ENCODE peak calls at places on chromosomes 6 and 20, in five cellular contexts. Q is NCI-H1417; Z is stimulated activated CD8-positive, alpha-beta memory T cell treated with anti-CD3 and anti-CD28 coated beads, Interleukin-12 subunit alpha, Interleukin-12 subunit beta, amount 100 ng/mL, for 1 hour; D is hepatocyte; P is renal cortical epithelial cell. O is an unnamed sample.

GRCh38 chr20:11274137-11274536 is 600.3 kb upstream of the JAG1 start:
- DNase-seq in Q (peak; percentile 89), Z (no peak), P (peak; percentile 66), D (peak; percentile 78), O (no peak)

GRCh38 chr6:148657053-148657452 is 89.8 kb upstream of the UST start:
- DNase-seq in D (peak; percentile 16), Q (no peak), Z (no peak), P (no peak), O (no peak)

GRCh38 chr6:132819405-132820145 is 5.2 kb downstream of the RPS12 start:
- DNase-seq in P (no peak), Z (no peak), D (no peak), Q (no peak), O (no peak)

GRCh38 chr6:36127462-36128016 is 2.8 kb upstream of the MAPK13 start:
- DNase-seq in Z (no peak), D (peak; percentile 38), P (peak; percentile 84), Q (no peak), O (no peak)

GRCh38 chr6:150813319-150813992 is 52.0 kb upstream of the MTHFD1L start:
- DNase-seq in Q (peak; percentile 44), P (peak; percentile 33), D (peak; percentile 16), Z (no peak), O (peak; percentile 72)

GRCh38 chr6:79005497-79005896 is 72.6 kb downstream of the PHIP start:
- DNase-seq in D (no peak), Q (no peak), Z (no peak), P (no peak), O (no peak)

GRCh38 chr20:20780127-20780822 is 67.8 kb upstream of the RALGAPA2 start:
- DNase-seq in D (peak; percentile 49), P (peak; percentile 78), Q (no peak), Z (no peak), O (no peak)

GRCh38 chr6:121932071-121933009 is 467.1 kb upstream of the HSF2 start:
- DNase-seq in Z (no peak), Q (no peak), D (peak; percentile 58), P (peak; percentile 33), O (no peak)

GRCh38 chr6:20559924-20560551 is 25.8 kb downstream of the CDKAL1 start:
- DNase-seq in Q (peak; percentile 58), Z (no peak), P (no peak), D (no peak), O (no peak)

GRCh38 chr6:134517145-134517658 is 199.3 kb upstream of the SGK1 start:
- DNase-seq in Q (no peak), D (peak; percentile 64), Z (no peak), P (peak; percentile 83), O (no peak)

GRCh38 chr20:47857142-47857993 is 72.1 kb upstream of the SULF2 start:
- DNase-seq in D (peak; percentile 51), Z (no peak), P (peak; percentile 90), Q (no peak), O (no peak)

GRCh38 chr6:76837564-76837963 is 625.7 kb downstream of the HTR1B start:
- DNase-seq in D (no peak), P (no peak), Z (no peak), Q (no peak), O (no peak)

GRCh38 chr6:133499662-133500061 is 258.5 kb downstream of the EYA4 start:
- DNase-seq in Q (no peak), Z (no peak), P (peak; percentile 23), D (no peak), O (no peak)

GRCh38 chr20:37276494-37277252 is 12.8 kb upstream of the MANBAL start:
- DNase-seq in P (peak; percentile 52), Q (peak; percentile 61), D (peak; percentile 74), Z (no peak), O (peak; percentile 26)

GRCh38 chr20:59307270-59307669 is 6.9 kb downstream of the EDN3 start:
- DNase-seq in P (no peak), Q (no peak), Z (no peak), D (no peak), O (no peak)

O was measured in activated CD8-positive, alpha-beta T cell treated with anti-CD3 and anti-CD28 coated beads for 36 hours.